ENCODE peak calls at places on chromosomes 4 and X, in eight cellular contexts. P is fibroblast of the aortic adventitia, B is uterus, C is transverse colon, I is body of pancreas, V is mammary epithelial cell, S is upper lobe of right lung, D is IMR-90. W is an unnamed sample.

GRCh38 chr4:80206541-80207171 is 9.4 kb downstream of the PRDM8 start:
- DNase-seq in I (no peak), S (no peak), B (no peak), D (peak), P (no peak), C (no peak), V (no peak), W (no peak)

GRCh38 chrX:106730385-106730784 is 3.9 kb downstream of the RNF128 start:
- DNase-seq in I (no peak), P (no peak), V (no peak), S (no peak), C (no peak), D (peak), B (no peak), W (no peak)

GRCh38 chrX:57134702-57135101 is 2.5 kb downstream of the SPIN2A start:
- DNase-seq in P (no peak), C (no peak), I (no peak), S (no peak), V (peak), B (no peak), D (no peak), W (no peak)

GRCh38 chrX:40174594-40175415 is 77.0 kb upstream of the BCOR start:
- DNase-seq in P (no peak), D (no peak), I (peak), S (peak), V (no peak), B (peak), C (peak), W (no peak)

GRCh38 chrX:45952030-45952429 is 593.2 kb downstream of the ZNF674 start:
- DNase-seq in S (no peak), C (no peak), I (no peak), V (peak), D (no peak), P (no peak), B (no peak), W (no peak)

GRCh38 chrX:49212209-49212608 is 12.2 kb upstream of the SYP start:
- DNase-seq in D (no peak), S (no peak), I (no peak), P (no peak), B (no peak), V (no peak), C (no peak), W (no peak)

GRCh38 chrX:115687595-115687994 is 126.6 kb downstream of the PLS3 start:
- DNase-seq in V (no peak), D (no peak), P (no peak), B (no peak), C (no peak), I (no peak), S (no peak), W (no peak)

GRCh38 chr4:116561717-116562116 is 523.7 kb downstream of the TRAM1L1 start:
- DNase-seq in V (no peak), C (no peak), D (no peak), S (no peak), B (no peak), P (no peak), I (no peak), W (no peak)

GRCh38 chr4:6602289-6602688 is 27.3 kb downstream of the MAN2B2 start:
- DNase-seq in D (no peak), I (no peak), S (no peak), V (no peak), C (no peak), B (no peak), P (no peak), W (no peak)

GRCh38 chr4:76377922-76378321 is 43.0 kb downstream of the CCDC158 start:
- DNase-seq in V (no peak), B (no peak), D (peak), S (peak), C (peak), P (peak), I (peak), W (no peak)

GRCh38 chr4:80465238-80465637 is 129.7 kb downstream of the CFAP299 start:
- DNase-seq in V (no peak), S (no peak), C (no peak), D (peak), P (no peak), I (no peak), B (no peak), W (no peak)

GRCh38 chr4:41635441-41635840 is 97.5 kb downstream of the LIMCH1 start:
- DNase-seq in B (no peak), D (no peak), V (no peak), C (no peak), S (no peak), P (no peak), I (no peak), W (no peak)

GRCh38 chrX:24498975-24499374 is 33.9 kb downstream of the PDK3 start:
- DNase-seq in B (no peak), V (peak), S (no peak), D (peak), C (no peak), I (no peak), P (peak), W (peak)

GRCh38 chr4:111648056-111648455 is 497.2 kb upstream of the FAM241A start:
- DNase-seq in B (no peak), I (no peak), V (no peak), C (no peak), D (no peak), S (no peak), P (no peak), W (no peak)

GRCh38 chr4:147096667-147097604 is 151.3 kb upstream of the TTC29 start:
- DNase-seq in C (no peak), D (peak), B (no peak), P (peak), S (no peak), I (no peak), V (peak), W (no peak)

GRCh38 chr4:7647932-7648812 is 213.4 kb upstream of the PSAPL1 start:
- DNase-seq in C (no peak), B (no peak), S (peak), D (peak), P (no peak), V (no peak), I (no peak), W (no peak)

GRCh38 chr4:186942745-186943606 is 219.3 kb upstream of the FAT1 start:
- DNase-seq in I (peak), S (no peak), B (no peak), P (no peak), C (no peak), V (no peak), D (peak), W (no peak)

GRCh38 chrX:41889317-41890025 is 33.9 kb downstream of the CASK start:
- DNase-seq in D (peak), C (no peak), I (no peak), P (peak), V (peak), S (no peak), B (no peak), W (no peak)

GRCh38 chr4:83281326-83281725 is 3.3 kb downstream of the COQ2 start:
- DNase-seq in I (no peak), B (no peak), V (no peak), D (no peak), P (no peak), C (no peak), S (no peak), W (no peak)

GRCh38 chr4:53705972-53706371 is 114.7 kb upstream of the LNX1 start:
- DNase-seq in S (no peak), I (no peak), P (no peak), D (no peak), B (no peak), V (no peak), C (no peak), W (no peak)

GRCh38 chr4:53703267-53703655 is 112.0 kb upstream of the LNX1 start:
- DNase-seq in S (no peak), P (no peak), C (no peak), I (no peak), D (no peak), V (no peak), B (no peak), W (no peak)

GRCh38 chr4:53704329-53704728 is 113.0 kb upstream of the LNX1 start:
- DNase-seq in B (no peak), V (no peak), D (no peak), I (no peak), P (no peak), S (no peak), C (no peak), W (no peak)

GRCh38 chr4:53705151-53705764 is 114.0 kb upstream of the LNX1 start:
- DNase-seq in B (no peak), V (no peak), I (no peak), P (no peak), C (no peak), S (no peak), D (no peak), W (peak)

DNA sequence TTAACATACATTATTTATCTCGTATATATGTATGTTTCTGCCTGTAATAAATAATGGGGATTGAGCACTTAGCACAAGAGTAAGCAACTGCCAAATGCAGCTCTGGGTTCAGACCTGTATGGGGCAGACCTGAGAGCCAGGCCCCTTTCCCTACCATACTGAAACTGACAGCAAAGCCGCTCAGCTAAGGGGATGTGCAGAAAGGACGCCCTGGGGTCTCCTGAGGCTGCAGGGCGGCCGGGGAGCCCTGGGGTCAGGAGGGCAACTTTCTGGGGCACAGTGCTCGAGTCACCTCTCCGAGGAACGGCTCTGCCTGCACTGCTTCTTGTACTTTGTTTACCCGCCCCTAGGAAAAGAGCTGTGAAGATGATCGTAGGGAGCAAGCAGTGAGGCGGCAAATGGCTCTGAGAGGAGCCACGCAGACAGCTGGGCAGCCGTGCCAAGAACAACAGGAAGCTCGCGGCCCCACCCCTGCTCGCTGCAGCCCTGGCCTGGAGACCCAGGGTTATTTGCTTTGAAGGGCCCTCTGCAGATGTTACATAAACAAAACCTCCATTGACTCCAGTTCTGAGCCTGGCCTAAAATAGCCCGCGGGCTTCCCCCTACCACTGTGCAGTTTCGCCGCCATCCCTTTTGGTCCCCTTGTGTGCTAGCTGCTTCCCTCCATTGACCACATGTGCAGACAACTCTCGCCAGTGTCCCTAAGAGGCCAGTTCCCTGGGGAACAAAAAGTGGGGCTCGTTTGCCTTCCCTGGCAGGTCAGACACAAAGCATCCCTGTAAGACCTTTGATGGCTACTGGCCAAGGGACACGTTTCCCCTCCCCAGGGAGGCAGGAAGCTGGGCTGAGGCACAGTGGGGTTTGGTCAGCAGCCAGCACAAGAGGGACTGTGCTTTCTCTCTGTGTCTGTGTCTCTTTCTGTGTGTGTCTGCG is 111.3 kb upstream of the LNX1 start:
- DNase-seq in V (peak), I (peak), B (peak), D (peak), C (peak), P (peak), S (peak), W (peak)
- H3K4me3 ChIP-seq in V (no peak), I (no peak), B (no peak), D (no peak), C (peak), P (no peak), S (peak), W (peak)

GRCh38 chrX:71466979-71467523 is 65.9 kb upstream of the OGT start:
- DNase-seq in P (no peak), B (no peak), C (no peak), S (no peak), I (no peak), D (no peak), V (no peak), W (no peak)
- TF ChIP-seq CTCF in P (no peak), B (no peak), C (no peak), S (no peak), I (no peak), D (no peak), V (no peak), W (no peak)

GRCh38 chrX:154517101-154517781 is 1.2 kb upstream of the FAM3A start:
- DNase-seq in C (peak), D (no peak), I (no peak), P (no peak), B (peak), S (no peak), V (no peak), W (no peak)
- H3K4me3 ChIP-seq in C (peak), D (no peak), I (no peak), P (peak), B (peak), S (peak), V (no peak), W (no peak)

GRCh38 chr4:164937576-164938270 is 39.7 kb downstream of the TRIM61 start:
- DNase-seq in V (no peak), I (no peak), D (peak), B (no peak), S (no peak), P (peak), C (no peak), W (no peak)
- TF ChIP-seq CTCF in V (peak), I (no peak), D (no peak), B (no peak), S (no peak), P (no peak), C (no peak), W (peak)